ENCODE peak calls at places on chromosomes 7 and 10, in eight cellular contexts. One of them, this sample, is unnamed.
A peak's percentile ranks its signal among the peaks of the same experiment; 100 is the strongest.

GRCh38 chr10:1633783-1634182 is 103.5 kb downstream of the ADARB2 start:
- DNase-seq in suprapubic skin: no peak
- DNase-seq in PC-3: no peak
- DNase-seq in testis: no peak
- DNase-seq in neuronal stem cell: no peak
- DNase-seq in HAP-1: no peak
- DNase-seq in spleen: no peak
- DNase-seq in sigmoid colon: no peak
- DNase-seq in this sample: no peak

GRCh38 chr10:44745920-44746319 is 165.2 kb upstream of the TMEM72 start:
- DNase-seq in suprapubic skin: no peak
- DNase-seq in PC-3: no peak
- DNase-seq in testis: no peak
- DNase-seq in neuronal stem cell: no peak
- DNase-seq in HAP-1: no peak
- DNase-seq in spleen: no peak
- DNase-seq in sigmoid colon: no peak
- DNase-seq in this sample: no peak

GRCh38 chr10:11045995-11046394 is 28.3 kb downstream of the CELF2 start:
- DNase-seq in suprapubic skin: no peak
- DNase-seq in PC-3: no peak
- DNase-seq in testis: peak; percentile 52
- DNase-seq in neuronal stem cell: no peak
- DNase-seq in HAP-1: no peak
- DNase-seq in spleen: no peak
- DNase-seq in sigmoid colon: no peak
- DNase-seq in this sample: no peak

GRCh38 chr7:136014659-136015058 is 37.5 kb upstream of the MTPN start:
- DNase-seq in suprapubic skin: no peak
- DNase-seq in PC-3: no peak
- DNase-seq in testis: no peak
- DNase-seq in neuronal stem cell: no peak
- DNase-seq in HAP-1: no peak
- DNase-seq in spleen: no peak
- DNase-seq in sigmoid colon: no peak
- DNase-seq in this sample: no peak

GRCh38 chr10:15168296-15168780 is at the start of gene NMT2:
- DNase-seq in suprapubic skin: peak; percentile 81
- DNase-seq in PC-3: peak; percentile 65
- DNase-seq in testis: no peak
- DNase-seq in neuronal stem cell: peak; percentile 91
- DNase-seq in HAP-1: no peak
- DNase-seq in spleen: peak; percentile 98
- DNase-seq in sigmoid colon: no peak
- DNase-seq in this sample: peak; percentile 79

GRCh38 chr7:69211336-69211735 is 386.9 kb upstream of the AUTS2 start:
- DNase-seq in suprapubic skin: peak; percentile 20
- DNase-seq in PC-3: no peak
- DNase-seq in testis: no peak
- DNase-seq in neuronal stem cell: no peak
- DNase-seq in HAP-1: no peak
- DNase-seq in spleen: no peak
- DNase-seq in sigmoid colon: no peak
- DNase-seq in this sample: no peak

GRCh38 chr7:130701650-130702049 is 15.3 kb upstream of the TSGA13 start:
- DNase-seq in suprapubic skin: no peak
- DNase-seq in PC-3: no peak
- DNase-seq in testis: no peak
- DNase-seq in neuronal stem cell: no peak
- DNase-seq in HAP-1: no peak
- DNase-seq in spleen: no peak
- DNase-seq in sigmoid colon: no peak
- DNase-seq in this sample: no peak

GRCh38 chr7:111145472-111145871 is 54.5 kb downstream of the LRRN3 start:
- DNase-seq in suprapubic skin: no peak
- DNase-seq in PC-3: no peak
- DNase-seq in testis: peak; percentile 76
- DNase-seq in neuronal stem cell: no peak
- DNase-seq in HAP-1: no peak
- DNase-seq in spleen: no peak
- DNase-seq in sigmoid colon: no peak
- DNase-seq in this sample: no peak

GRCh38 chr10:120429395-120429794 is 27.6 kb upstream of the PLPP4 start:
- DNase-seq in suprapubic skin: no peak
- DNase-seq in PC-3: no peak
- DNase-seq in testis: no peak
- DNase-seq in neuronal stem cell: no peak
- DNase-seq in HAP-1: no peak
- DNase-seq in spleen: no peak
- DNase-seq in sigmoid colon: no peak
- DNase-seq in this sample: no peak

GRCh38 chr10:78432582-78432981 is 398.9 kb downstream of the RPS24 start:
- DNase-seq in suprapubic skin: peak; percentile 66
- DNase-seq in PC-3: peak; percentile 69
- DNase-seq in testis: peak; percentile 49
- DNase-seq in neuronal stem cell: no peak
- DNase-seq in HAP-1: no peak
- DNase-seq in spleen: no peak
- DNase-seq in sigmoid colon: peak; percentile 61
- DNase-seq in this sample: no peak

GRCh38 chr7:158814637-158815036 is 14.7 kb downstream of the ESYT2 start:
- DNase-seq in suprapubic skin: no peak
- DNase-seq in PC-3: no peak
- DNase-seq in testis: no peak
- DNase-seq in neuronal stem cell: no peak
- DNase-seq in HAP-1: no peak
- DNase-seq in spleen: no peak
- DNase-seq in sigmoid colon: no peak
- DNase-seq in this sample: no peak

GRCh38 chr7:50474382-50475155 is 24.4 kb upstream of the FIGNL1 start:
- DNase-seq in suprapubic skin: no peak
- DNase-seq in PC-3: no peak
- DNase-seq in testis: no peak
- DNase-seq in neuronal stem cell: no peak
- DNase-seq in HAP-1: no peak
- DNase-seq in spleen: no peak
- DNase-seq in sigmoid colon: no peak
- DNase-seq in this sample: no peak

GRCh38 chr7:50470250-50471163 is 20.4 kb upstream of the FIGNL1 start:
- DNase-seq in suprapubic skin: no peak
- DNase-seq in PC-3: no peak
- DNase-seq in testis: no peak
- DNase-seq in neuronal stem cell: no peak
- DNase-seq in HAP-1: no peak
- DNase-seq in spleen: peak; percentile 65
- DNase-seq in sigmoid colon: no peak
- DNase-seq in this sample: no peak

GRCh38 chr7:50472427-50472826 is 22.3 kb upstream of the FIGNL1 start:
- DNase-seq in suprapubic skin: no peak
- DNase-seq in PC-3: no peak
- DNase-seq in testis: no peak
- DNase-seq in neuronal stem cell: no peak
- DNase-seq in HAP-1: no peak
- DNase-seq in spleen: no peak
- DNase-seq in sigmoid colon: no peak
- DNase-seq in this sample: no peak

GRCh38 chr7:50473531-50473930 is 23.4 kb upstream of the FIGNL1 start:
- DNase-seq in suprapubic skin: no peak
- DNase-seq in PC-3: no peak
- DNase-seq in testis: no peak
- DNase-seq in neuronal stem cell: no peak
- DNase-seq in HAP-1: no peak
- DNase-seq in spleen: no peak
- DNase-seq in sigmoid colon: peak; percentile 73
- DNase-seq in this sample: no peak

GRCh38 chr7:50471970-50472369 is 21.8 kb upstream of the FIGNL1 start:
- DNase-seq in suprapubic skin: no peak
- DNase-seq in PC-3: no peak
- DNase-seq in testis: no peak
- DNase-seq in neuronal stem cell: no peak
- DNase-seq in HAP-1: no peak
- DNase-seq in spleen: no peak
- DNase-seq in sigmoid colon: no peak
- DNase-seq in this sample: no peak
- H3K4me1 ChIP-seq in suprapubic skin: peaks cover 7% of the 10 kb centered on the region
- H3K4me1 ChIP-seq in PC-3: peaks cover 5% of the 10 kb centered on the region
- H3K4me1 ChIP-seq in testis: no peaks in the 10 kb centered on the region
- H3K4me1 ChIP-seq in neuronal stem cell: peaks cover 1% of the 10 kb centered on the region
- H3K4me1 ChIP-seq in HAP-1: peaks cover 4% of the 10 kb centered on the region
- H3K4me1 ChIP-seq in spleen: peaks cover 20% of the 10 kb centered on the region
- H3K4me1 ChIP-seq in sigmoid colon: peaks cover 32% of the 10 kb centered on the region
- H3K4me1 ChIP-seq in this sample: no peaks in the 10 kb centered on the region

GRCh38 chr10:104321226-104321625 is 17.0 kb downstream of the ITPRIP start:
- DNase-seq in suprapubic skin: no peak
- DNase-seq in PC-3: no peak
- DNase-seq in testis: no peak
- DNase-seq in neuronal stem cell: no peak
- DNase-seq in HAP-1: no peak
- DNase-seq in spleen: peak; percentile 74
- DNase-seq in sigmoid colon: peak; percentile 67
- DNase-seq in this sample: no peak
- H3K4me1 ChIP-seq in suprapubic skin: peaks cover 100% of the 10 kb centered on the region
- H3K4me1 ChIP-seq in PC-3: peaks cover 16% of the 10 kb centered on the region
- H3K4me1 ChIP-seq in testis: peaks cover 64% of the 10 kb centered on the region
- H3K4me1 ChIP-seq in neuronal stem cell: peaks cover 10% of the 10 kb centered on the region
- H3K4me1 ChIP-seq in HAP-1: peaks cover 10% of the 10 kb centered on the region
- H3K4me1 ChIP-seq in spleen: peaks cover 98% of the 10 kb centered on the region
- H3K4me1 ChIP-seq in sigmoid colon: peaks cover 93% of the 10 kb centered on the region
- H3K4me1 ChIP-seq in this sample: peaks cover 65% of the 10 kb centered on the region

DNA sequence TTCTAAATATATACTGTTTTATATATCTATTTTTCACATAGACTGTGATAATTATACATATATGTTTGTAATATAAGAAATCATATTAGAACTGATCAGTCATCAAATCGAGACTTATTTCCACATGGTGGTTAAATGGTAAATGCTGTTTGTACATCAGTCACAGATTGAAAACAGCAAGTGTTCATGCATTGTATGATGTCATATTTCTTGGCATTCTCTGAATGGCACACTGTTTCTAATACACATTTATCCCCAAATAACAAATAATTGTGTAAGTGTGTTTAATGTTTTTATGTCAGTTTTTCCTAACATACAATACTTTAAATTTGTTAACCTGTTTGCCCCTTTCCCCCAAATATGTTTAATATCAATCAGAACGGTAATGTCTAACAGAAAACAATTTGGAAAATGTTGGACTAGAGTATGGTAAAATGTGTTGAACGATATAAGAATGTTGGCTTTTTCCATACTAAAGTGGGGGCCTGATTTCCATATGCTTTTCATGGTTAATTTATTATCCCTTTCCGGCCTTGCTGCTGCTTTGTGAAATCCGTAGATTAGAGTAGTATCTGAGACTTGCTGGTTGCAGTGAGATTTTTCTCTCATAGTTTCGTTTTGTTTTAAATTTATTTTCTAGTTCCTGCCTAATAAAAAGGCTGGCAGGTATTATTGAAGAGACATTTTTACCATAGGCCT is 23.6 kb downstream of the RAB18 start:
- DNase-seq in suprapubic skin: no peak
- DNase-seq in PC-3: no peak
- DNase-seq in testis: no peak
- DNase-seq in neuronal stem cell: no peak
- DNase-seq in HAP-1: no peak
- DNase-seq in spleen: no peak
- DNase-seq in sigmoid colon: no peak
- DNase-seq in this sample: no peak
- H3K4me1 ChIP-seq in suprapubic skin: peaks cover 28% of the 10 kb centered on the region
- H3K4me1 ChIP-seq in PC-3: no peaks in the 10 kb centered on the region
- H3K4me1 ChIP-seq in testis: peaks cover 3% of the 10 kb centered on the region
- H3K4me1 ChIP-seq in neuronal stem cell: no peaks in the 10 kb centered on the region
- H3K4me1 ChIP-seq in HAP-1: peaks cover 19% of the 10 kb centered on the region
- H3K4me1 ChIP-seq in spleen: peaks cover 47% of the 10 kb centered on the region
- H3K4me1 ChIP-seq in sigmoid colon: peaks cover 34% of the 10 kb centered on the region
- H3K4me1 ChIP-seq in this sample: peaks cover 2% of the 10 kb centered on the region

GRCh38 chr7:460374-461117 is 59.1 kb downstream of the PDGFA start:
- DNase-seq in suprapubic skin: no peak
- DNase-seq in PC-3: no peak
- DNase-seq in testis: no peak
- DNase-seq in neuronal stem cell: no peak
- DNase-seq in HAP-1: no peak
- DNase-seq in spleen: peak; percentile 75
- DNase-seq in sigmoid colon: no peak
- DNase-seq in this sample: peak; percentile 44
- H3K4me1 ChIP-seq in suprapubic skin: peaks cover 19% of the 10 kb centered on the region
- H3K4me1 ChIP-seq in PC-3: no peaks in the 10 kb centered on the region
- H3K4me1 ChIP-seq in testis: peaks cover 14% of the 10 kb centered on the region
- H3K4me1 ChIP-seq in neuronal stem cell: peaks cover 16% of the 10 kb centered on the region
- H3K4me1 ChIP-seq in HAP-1: no peaks in the 10 kb centered on the region
- H3K4me1 ChIP-seq in spleen: peaks cover 45% of the 10 kb centered on the region
- H3K4me1 ChIP-seq in sigmoid colon: peaks cover 16% of the 10 kb centered on the region
- H3K4me1 ChIP-seq in this sample: peaks cover 2% of the 10 kb centered on the region

GRCh38 chr7:70614237-70614984 is 517.5 kb upstream of the GALNT17 start:
- DNase-seq in suprapubic skin: peak; percentile 84
- DNase-seq in PC-3: no peak
- DNase-seq in testis: peak; percentile 81
- DNase-seq in neuronal stem cell: no peak
- DNase-seq in HAP-1: peak; percentile 41
- DNase-seq in spleen: peak; percentile 81
- DNase-seq in sigmoid colon: peak; percentile 87
- DNase-seq in this sample: no peak

GRCh38 chr7:70616821-70617220 is 515.1 kb upstream of the GALNT17 start:
- DNase-seq in suprapubic skin: no peak
- DNase-seq in PC-3: no peak
- DNase-seq in testis: no peak
- DNase-seq in neuronal stem cell: no peak
- DNase-seq in HAP-1: no peak
- DNase-seq in spleen: no peak
- DNase-seq in sigmoid colon: no peak
- DNase-seq in this sample: no peak

GRCh38 chr7:70618020-70618551 is 513.9 kb upstream of the GALNT17 start:
- DNase-seq in suprapubic skin: no peak
- DNase-seq in PC-3: no peak
- DNase-seq in testis: no peak
- DNase-seq in neuronal stem cell: no peak
- DNase-seq in HAP-1: no peak
- DNase-seq in spleen: no peak
- DNase-seq in sigmoid colon: no peak
- DNase-seq in this sample: no peak

GRCh38 chr7:70612811-70613210 is 519.1 kb upstream of the GALNT17 start:
- DNase-seq in suprapubic skin: no peak
- DNase-seq in PC-3: no peak
- DNase-seq in testis: no peak
- DNase-seq in neuronal stem cell: no peak
- DNase-seq in HAP-1: no peak
- DNase-seq in spleen: no peak
- DNase-seq in sigmoid colon: no peak
- DNase-seq in this sample: no peak

GRCh38 chr7:70615066-70615465 is 516.9 kb upstream of the GALNT17 start:
- DNase-seq in suprapubic skin: no peak
- DNase-seq in PC-3: no peak
- DNase-seq in testis: no peak
- DNase-seq in neuronal stem cell: no peak
- DNase-seq in HAP-1: no peak
- DNase-seq in spleen: no peak
- DNase-seq in sigmoid colon: no peak
- DNase-seq in this sample: no peak
- H3K4me1 ChIP-seq in suprapubic skin: peaks cover 18% of the 10 kb centered on the region
- H3K4me1 ChIP-seq in PC-3: no peaks in the 10 kb centered on the region
- H3K4me1 ChIP-seq in testis: peaks cover 10% of the 10 kb centered on the region
- H3K4me1 ChIP-seq in neuronal stem cell: peaks cover 32% of the 10 kb centered on the region
- H3K4me1 ChIP-seq in HAP-1: no peaks in the 10 kb centered on the region
- H3K4me1 ChIP-seq in spleen: peaks cover 9% of the 10 kb centered on the region
- H3K4me1 ChIP-seq in sigmoid colon: peaks cover 12% of the 10 kb centered on the region
- H3K4me1 ChIP-seq in this sample: no peaks in the 10 kb centered on the region

GRCh38 chr7:151485006-151485732 is 34.5 kb downstream of the RHEB start:
- DNase-seq in suprapubic skin: no peak
- DNase-seq in PC-3: peak; percentile 68
- DNase-seq in testis: no peak
- DNase-seq in neuronal stem cell: no peak
- DNase-seq in HAP-1: no peak
- DNase-seq in spleen: no peak
- DNase-seq in sigmoid colon: no peak
- DNase-seq in this sample: no peak
- H3K4me1 ChIP-seq in suprapubic skin: peaks cover 14% of the 10 kb centered on the region
- H3K4me1 ChIP-seq in PC-3: peaks cover 18% of the 10 kb centered on the region
- H3K4me1 ChIP-seq in testis: peaks cover 3% of the 10 kb centered on the region
- H3K4me1 ChIP-seq in neuronal stem cell: peaks cover 3% of the 10 kb centered on the region
- H3K4me1 ChIP-seq in HAP-1: peaks cover under 1% of the 10 kb centered on the region
- H3K4me1 ChIP-seq in spleen: peaks cover 39% of the 10 kb centered on the region
- H3K4me1 ChIP-seq in sigmoid colon: peaks cover 68% of the 10 kb centered on the region
- H3K4me1 ChIP-seq in this sample: peaks cover 15% of the 10 kb centered on the region

This sample was measured in RWPE2.